ENCODE peak calls at places on chromosomes 16 and 17, in six cellular contexts. T, Q, R, U, G and M are unnamed samples.

GRCh38 chr16:85192736-85193493 is 80.6 kb upstream of the CIBAR2 start:
- DNase-seq in U (peak; percentile 60), T (no peak), Q (no peak), G (no peak), R (no peak), M (no peak)

GRCh38 chr16:81469710-81470481 is 25.3 kb downstream of the CMIP start:
- DNase-seq in R (no peak), Q (peak; percentile 44), U (no peak), G (no peak), T (peak; percentile 70), M (no peak)

GRCh38 chr16:58843675-58844074 is 109.6 kb upstream of the GOT2 start:
- DNase-seq in U (peak; percentile 42), R (no peak), T (no peak), Q (no peak), G (no peak), M (no peak)

GRCh38 chr16:82395212-82395611 is 225.2 kb upstream of the MPHOSPH6 start:
- DNase-seq in G (no peak), R (no peak), Q (no peak), T (no peak), U (no peak), M (no peak)

GRCh38 chr17:67759355-67760171 is 41.8 kb downstream of the NOL11 start:
- DNase-seq in G (peak; percentile 64), R (peak; percentile 13), T (no peak), U (no peak), Q (no peak), M (peak; percentile 65)

GRCh38 chr17:34252138-34252889 is 2.8 kb upstream of the CCL2 start:
- DNase-seq in R (peak; percentile 81), T (peak; percentile 92), G (peak; percentile 95), Q (peak; percentile 75), U (peak; percentile 49), M (peak; percentile 98)

GRCh38 chr17:69525920-69526841 is 111.7 kb downstream of the MAP2K6 start:
- DNase-seq in Q (peak; percentile 37), G (no peak), U (peak; percentile 60), R (peak; percentile 36), T (peak; percentile 40), M (peak; percentile 64)

GRCh38 chr17:76659928-76660614 is 16.5 kb upstream of the ST6GALNAC1 start:
- DNase-seq in G (no peak), T (peak; percentile 39), R (peak; percentile 76), Q (no peak), U (peak; percentile 73), M (peak; percentile 61)

GRCh38 chr16:66471696-66472393 is 44.8 kb downstream of the BEAN1 start:
- DNase-seq in Q (no peak), T (no peak), G (peak; percentile 40), R (no peak), U (no peak), M (peak; percentile 36)

GRCh38 chr16:85528528-85529387 is 84.4 kb upstream of the GSE1 start:
- DNase-seq in G (no peak), T (no peak), U (peak; percentile 70), Q (no peak), R (no peak), M (peak; percentile 63)

GRCh38 chr17:54969658-54970572 is 1.4 kb downstream of the STXBP4 start:
- DNase-seq in T (no peak), U (no peak), Q (no peak), G (no peak), R (no peak), M (no peak)
- TF ChIP-seq POLR2AphosphoS5 in T (no peak), U (no peak), Q (no peak), G (no peak), R (no peak), M (no peak)

DNA sequence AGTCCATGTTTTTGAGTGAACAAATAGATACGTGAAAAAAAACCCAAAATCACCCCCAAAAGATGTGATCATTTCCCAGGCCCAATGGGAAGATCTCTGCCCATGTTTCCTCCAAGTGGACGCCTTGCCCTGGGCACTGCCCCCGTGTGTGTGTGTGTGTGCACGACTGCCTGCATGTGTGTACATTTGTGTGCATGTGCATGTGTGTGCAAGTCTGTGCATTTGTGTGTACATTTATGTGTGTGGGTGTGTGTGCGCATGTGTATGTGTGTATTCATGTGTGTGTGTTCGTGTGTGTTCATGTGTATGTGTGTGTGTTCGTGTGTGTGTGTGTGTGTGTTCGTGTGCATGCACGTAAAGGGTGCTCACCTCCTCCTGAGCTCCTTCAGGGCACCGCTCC is 16.8 kb upstream of the LRRC37A3 start:
- DNase-seq in R (no peak), T (no peak), Q (no peak), G (no peak), U (no peak), M (no peak)
- TF ChIP-seq EP300 in R (no peak), T (no peak), Q (no peak), G (no peak), U (no peak), M (no peak)

GRCh38 chr17:40903129-40903847 is 18.2 kb upstream of the KRT20 start:
- DNase-seq in G (no peak), T (no peak), Q (peak; percentile 36), R (peak; percentile 69), U (no peak), M (no peak)
- TF ChIP-seq POLR2AphosphoS5 in G (no peak), T (no peak), Q (no peak), R (peak; percentile 66), U (no peak), M (no peak)

GRCh38 chr17:57940653-57941329 is 14.4 kb downstream of the CUEDC1 start:
- DNase-seq in R (no peak), G (no peak), U (no peak), T (no peak), Q (no peak), M (peak; percentile 92)

GRCh38 chr17:57940217-57940616 is 15.0 kb downstream of the CUEDC1 start:
- DNase-seq in T (no peak), R (no peak), U (no peak), G (no peak), Q (no peak), M (no peak)

GRCh38 chr17:57941384-57942370 is 13.5 kb downstream of the CUEDC1 start:
- DNase-seq in G (no peak), T (no peak), U (no peak), R (no peak), Q (no peak), M (peak; percentile 78)

GRCh38 chr17:57938061-57938502 is 17.1 kb downstream of the CUEDC1 start:
- DNase-seq in R (no peak), T (no peak), U (no peak), Q (no peak), G (no peak), M (no peak)

DNA sequence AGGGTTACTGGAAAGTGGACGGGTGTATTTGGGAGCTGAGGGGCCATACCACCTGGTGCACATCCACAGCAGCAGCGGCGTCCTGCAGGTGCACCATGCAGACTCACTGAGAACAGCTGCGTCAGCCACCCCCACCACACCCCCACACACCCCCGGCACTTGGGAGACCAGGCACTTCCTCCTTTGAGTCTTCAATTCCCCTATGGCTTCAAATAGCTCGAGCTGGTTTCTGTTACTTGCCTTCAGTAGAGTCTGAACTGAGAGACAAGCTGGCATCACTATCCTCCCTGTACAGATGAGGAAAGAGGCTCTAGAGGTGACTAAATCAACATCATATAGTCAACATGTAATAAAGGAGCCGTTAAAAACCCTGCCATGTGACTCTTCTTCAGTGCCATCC is 15.4 kb downstream of the CUEDC1 start:
- DNase-seq in R (peak; percentile 66), U (no peak), Q (no peak), T (peak; percentile 68), G (no peak), M (no peak)
- TF ChIP-seq EP300 in R (no peak), U (no peak), Q (no peak), T (no peak), G (no peak), M (no peak)

DNA sequence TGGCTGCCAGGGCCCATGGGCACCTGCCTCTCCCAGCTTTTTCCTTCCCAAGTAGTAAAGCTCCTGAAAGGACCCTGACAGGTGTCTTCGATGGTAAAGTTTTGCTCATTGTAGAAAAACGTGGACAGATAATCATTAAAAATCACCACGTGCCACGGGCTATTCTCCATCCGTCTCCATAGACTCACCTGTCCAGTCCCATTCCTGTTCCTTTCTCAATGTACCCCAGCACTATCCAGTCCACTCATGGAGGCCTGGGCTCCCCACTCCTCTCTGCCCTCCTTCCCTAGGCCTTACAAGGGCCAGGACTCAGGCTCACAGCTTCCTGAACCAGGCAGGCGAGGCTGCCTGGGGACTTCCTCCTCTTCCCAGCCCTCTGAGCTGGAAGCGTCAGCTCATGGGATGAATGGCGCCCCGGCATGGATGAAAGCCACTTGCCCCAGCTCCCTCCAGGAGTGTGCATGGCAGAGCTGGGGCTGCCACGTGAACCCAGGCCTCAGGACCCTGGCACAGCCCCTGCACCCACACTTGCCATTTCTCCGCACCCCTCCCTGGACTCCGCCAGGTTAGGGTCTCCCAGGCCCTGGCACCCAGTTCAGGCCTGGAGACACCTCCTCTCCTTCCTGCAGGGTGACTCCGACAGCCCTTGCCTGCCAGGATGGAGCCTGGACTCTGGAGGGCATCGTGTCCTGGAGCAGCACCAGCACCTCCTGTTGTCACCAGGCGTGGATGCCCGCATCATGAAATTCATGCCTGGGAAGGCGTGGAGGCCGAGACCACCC is 8.8 kb downstream of the CTRB1 start:
- DNase-seq in Q (no peak), T (no peak), U (no peak), G (no peak), R (no peak), M (no peak)
- TF ChIP-seq POLR2AphosphoS5 in Q (no peak), T (no peak), U (no peak), G (no peak), R (no peak), M (no peak)